ENCODE peak calls at places on chromosomes 13 and 19, in six cellular contexts. F is GM06990, V is PC-3, L is ascending aorta, T is mucosa of descending colon, G is foreskin fibroblast. E is an unnamed sample.

GRCh38 chr19:56266060-56266459 is 6.5 kb upstream of the EDDM13 start:
- DNase-seq in G (no peak), T (no peak), V (no peak), L (no peak), F (no peak), E (no peak)

GRCh38 chr19:39160889-39161672 is 35.5 kb downstream of the PAK4 start:
- DNase-seq in T (no peak), L (no peak), G (peak), F (no peak), V (peak), E (no peak)

GRCh38 chr13:32125221-32125621 is 93.6 kb downstream of the FRY start:
- DNase-seq in G (peak), V (peak), L (no peak), T (no peak), F (no peak), E (no peak)

GRCh38 chr13:41668130-41668757 is 210.9 kb downstream of the RGCC start:
- DNase-seq in L (no peak), V (peak), G (peak), F (peak), T (no peak), E (peak)

GRCh38 chr13:30870049-30870884 is 35.8 kb upstream of the MEDAG start:
- DNase-seq in L (peak), F (peak), V (peak), T (peak), G (peak), E (peak)

GRCh38 chr19:15177269-15178116 is 23.3 kb downstream of the NOTCH3 start:
- DNase-seq in T (peak), G (peak), L (no peak), F (peak), V (peak), E (no peak)

GRCh38 chr19:1173845-1174809 is at the start of gene SBNO2:
- DNase-seq in F (peak), V (peak), L (no peak), T (peak), G (peak), E (peak)

GRCh38 chr19:18785179-18786124 is 5.7 kb downstream of the COMP start:
- DNase-seq in L (no peak), F (peak), T (peak), V (peak), G (peak), E (no peak)

GRCh38 chr19:1469936-1470863 is 8.8 kb downstream of the C19orf25 start:
- DNase-seq in L (no peak), V (peak), T (peak), F (peak), G (peak), E (no peak)

GRCh38 chr19:1251503-1252220 is 3.3 kb downstream of the MIDN start:
- DNase-seq in F (peak), L (no peak), V (no peak), G (no peak), T (peak), E (no peak)

GRCh38 chr19:23098988-23099387 is 17.8 kb upstream of the ZNF730 start:
- DNase-seq in L (no peak), G (no peak), T (no peak), F (no peak), V (no peak), E (no peak)

GRCh38 chr13:20190481-20191310 is 2.0 kb downstream of the GJB2 start:
- DNase-seq in T (no peak), V (peak), G (peak), L (no peak), F (no peak), E (no peak)

GRCh38 chr13:25872871-25873607 is 178.8 kb downstream of the SHISA2 start:
- DNase-seq in T (no peak), F (no peak), V (no peak), G (no peak), L (no peak), E (no peak)

GRCh38 chr19:45475537-45476348 is 7.9 kb downstream of the FOSB start:
- DNase-seq in V (no peak), G (no peak), L (no peak), T (no peak), F (no peak), E (no peak)

GRCh38 chr13:46327256-46327655 is 59.8 kb downstream of the RUBCNL start:
- DNase-seq in V (no peak), F (no peak), L (no peak), G (no peak), T (no peak), E (no peak)

GRCh38 chr13:113075711-113076110 is 29.9 kb upstream of the F7 start:
- DNase-seq in F (no peak), G (no peak), L (no peak), T (peak), V (no peak), E (no peak)

GRCh38 chr13:80475718-80476117 is 134.8 kb upstream of the SPRY2 start:
- DNase-seq in V (no peak), L (no peak), G (peak), T (no peak), F (no peak), E (no peak)

GRCh38 chr13:77065456-77066147 is 38.6 kb upstream of the FBXL3 start:
- DNase-seq in F (no peak), G (no peak), T (no peak), L (no peak), V (no peak), E (no peak)

GRCh38 chr19:14072535-14073231 is at the start of gene MISP3:
- DNase-seq in T (peak), G (peak), L (no peak), V (peak), F (peak), E (no peak)

GRCh38 chr19:41420101-41420880 is 6.9 kb downstream of the B3GNT8 start:
- DNase-seq in G (no peak), F (no peak), T (no peak), L (no peak), V (no peak), E (no peak)

DNA sequence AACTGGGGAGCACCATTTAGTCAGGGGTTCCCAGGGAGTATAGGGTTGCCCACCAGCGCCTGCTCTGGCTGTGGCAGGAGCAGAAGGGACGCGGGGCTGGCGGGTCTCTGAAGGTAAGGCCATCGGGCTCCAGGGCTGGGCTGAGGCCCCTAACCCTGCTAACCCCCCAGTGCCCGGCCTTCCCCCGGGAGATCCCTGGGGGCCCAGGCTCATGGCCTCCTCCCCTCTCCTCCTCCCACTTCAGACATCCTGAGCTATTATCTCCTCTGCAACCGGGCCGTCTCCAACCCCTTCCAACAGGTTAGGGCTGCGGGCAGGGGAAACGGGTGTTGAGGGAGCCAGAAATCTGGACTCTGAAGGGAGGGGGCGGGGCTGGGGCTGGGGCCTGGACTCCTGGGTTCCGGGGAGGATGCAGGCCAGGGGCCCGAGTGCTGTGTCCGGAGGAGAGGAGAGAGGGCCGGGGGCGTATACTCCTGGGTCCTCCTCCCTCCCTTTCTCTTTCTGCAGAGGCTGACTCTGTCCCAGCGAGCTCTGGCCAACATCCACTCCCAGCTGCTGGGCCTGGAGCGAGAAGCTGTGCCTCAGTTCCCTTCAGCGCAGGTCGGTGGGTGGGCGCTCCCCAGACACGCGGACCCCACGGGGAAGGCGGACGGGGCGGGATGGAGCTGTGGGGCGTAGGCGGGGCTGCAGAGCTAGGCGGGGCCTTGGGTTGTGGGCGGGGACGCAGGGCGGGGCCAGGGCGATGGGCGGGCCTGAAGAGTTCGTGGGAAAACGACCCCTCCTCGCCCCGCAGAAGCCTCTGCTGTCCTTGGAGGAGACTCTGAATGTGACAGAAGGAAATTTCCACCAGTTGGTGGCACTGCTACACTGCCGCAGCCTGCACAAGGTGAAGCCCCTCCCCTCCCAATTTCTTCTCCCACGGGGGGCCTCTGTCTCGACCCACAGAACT is 15.3 kb downstream of the TTYH1 start:
- DNase-seq in V (peak), T (no peak), F (no peak), G (peak), L (no peak), E (no peak)
- H3K4me3 ChIP-seq in V (peak), T (no peak), F (peak), G (peak), L (peak), E (no peak)

GRCh38 chr19:3613765-3614661 is 7.3 kb upstream of the TBXA2R start:
- DNase-seq in T (no peak), L (no peak), G (no peak), F (no peak), V (no peak), E (no peak)
- TF ChIP-seq CTCF in T (no peak), L (no peak), G (no peak), F (no peak), V (no peak), E (no peak)

DNA sequence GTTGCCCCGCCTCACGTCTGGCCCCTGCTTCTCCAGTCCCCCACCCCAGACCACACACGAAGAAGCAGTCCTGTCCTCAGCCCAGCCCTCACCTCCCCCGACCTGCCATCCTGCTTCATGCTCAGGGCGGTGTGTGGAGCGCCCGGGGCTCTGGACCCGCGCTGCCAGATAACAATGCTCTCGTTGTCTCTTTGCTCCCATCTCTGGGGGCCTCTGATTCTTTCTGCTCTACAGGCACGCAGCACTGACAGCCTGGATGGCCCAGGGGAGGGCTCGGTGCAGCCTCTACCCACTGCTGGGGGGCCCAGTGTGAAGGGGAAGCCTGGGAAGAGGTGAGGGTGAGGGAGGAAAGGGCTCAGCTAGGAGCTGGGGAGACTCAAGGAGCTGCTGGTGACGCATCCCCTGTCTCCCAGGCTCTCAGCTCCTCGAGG is 2.1 kb downstream of the ARHGAP33 start:
- DNase-seq in V (no peak), T (no peak), L (no peak), G (no peak), F (no peak), E (no peak)
- H3K4me3 ChIP-seq in V (no peak), T (no peak), L (no peak), G (no peak), F (no peak), E (no peak)

DNA sequence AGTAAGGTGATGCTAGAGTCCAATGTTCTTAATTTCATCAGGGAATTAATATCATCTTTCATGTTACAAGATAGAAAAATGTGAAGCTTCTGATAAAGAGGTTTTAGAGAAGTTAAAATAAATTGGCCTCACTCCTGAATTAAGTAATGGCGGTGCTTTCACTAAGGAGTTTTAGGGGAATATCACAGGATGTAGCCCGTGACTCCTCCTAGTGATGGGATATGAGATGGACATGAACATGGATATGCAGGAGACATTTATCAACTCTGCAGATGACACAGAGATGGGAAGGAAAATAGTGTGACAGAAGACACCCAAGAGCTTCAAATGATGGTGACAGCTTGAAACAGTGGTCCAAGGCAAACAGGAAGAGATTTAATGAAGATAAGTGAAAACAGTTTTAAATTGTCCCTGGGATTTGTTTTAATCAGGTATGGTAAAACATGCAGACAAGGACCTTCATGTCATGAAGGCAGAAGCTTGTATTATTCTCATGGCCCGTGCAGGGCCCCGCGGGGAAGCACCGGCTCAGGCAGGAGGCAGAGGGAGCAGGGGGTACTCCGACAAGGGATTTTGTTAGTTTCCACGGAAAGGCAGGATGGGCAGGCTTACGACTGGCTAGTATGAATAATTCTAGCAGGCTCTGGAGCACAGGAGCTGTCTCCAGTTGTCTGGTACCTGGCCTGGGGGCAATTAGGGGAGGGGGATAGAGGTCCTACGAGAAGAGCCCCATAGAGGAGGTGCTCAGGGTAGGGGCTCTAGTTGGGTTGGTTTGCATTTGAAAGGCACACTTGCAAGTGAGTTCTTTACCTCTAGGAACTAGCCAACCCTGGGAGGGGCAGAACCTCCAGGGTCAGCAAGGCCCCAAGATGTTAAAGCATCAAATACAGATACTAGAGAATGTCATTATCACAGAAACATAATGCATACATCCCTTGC is 38.7 kb upstream of the FARP1 start:
- DNase-seq in V (peak), F (no peak), G (peak), T (no peak), L (no peak), E (no peak)
- TF ChIP-seq CTCF in V (peak), F (no peak), G (peak), T (no peak), L (no peak), E (no peak)

E was measured in GM12864.